ENCODE peak calls at places on chromosomes 2 and 18, in seven cellular contexts. B, A, E, V, Q, P and H are unnamed samples.

GRCh38 chr18:62030091-62030985 is 137.5 kb upstream of the RNF152 start:
- DNase-seq in B (no peak), A (no peak), E (no peak), V (no peak), Q (no peak), P (no peak), H (no peak)

GRCh38 chr2:9112079-9112721 is 94.4 kb upstream of the ASAP2 start:
- DNase-seq in B (no peak), A (no peak), E (no peak), V (peak), Q (peak), P (no peak), H (peak)

GRCh38 chr18:77101410-77102245 is 31.0 kb downstream of the MBP start:
- DNase-seq in B (no peak), A (peak), E (peak), V (peak), Q (peak), P (peak), H (peak)

GRCh38 chr2:215409331-215410127 is 26.3 kb downstream of the FN1 start:
- DNase-seq in B (no peak), A (no peak), E (no peak), V (peak), Q (no peak), P (no peak), H (no peak)

GRCh38 chr2:3612639-3613523 is 18.0 kb downstream of the COLEC11 start:
- DNase-seq in B (no peak), A (no peak), E (no peak), V (no peak), Q (no peak), P (peak), H (no peak)

GRCh38 chr2:239876241-239876947 is 148.7 kb downstream of the NDUFA10 start:
- DNase-seq in B (no peak), A (no peak), E (no peak), V (no peak), Q (no peak), P (peak), H (no peak)

GRCh38 chr2:102093662-102094061 is 48.9 kb upstream of the IL1R1 start:
- DNase-seq in B (no peak), A (no peak), E (no peak), V (no peak), Q (no peak), P (no peak), H (no peak)

GRCh38 chr2:177149155-177149503 is 63.5 kb upstream of the HNRNPA3 start:
- DNase-seq in B (no peak), A (no peak), E (no peak), V (no peak), Q (no peak), P (no peak), H (no peak)

GRCh38 chr2:235505210-235505741 is 11.4 kb downstream of the AGAP1 start:
- DNase-seq in B (no peak), A (no peak), E (peak), V (no peak), Q (no peak), P (no peak), H (no peak)

GRCh38 chr18:12327510-12328178 is 19.6 kb downstream of the TUBB6 start:
- DNase-seq in B (peak), A (peak), E (peak), V (peak), Q (peak), P (peak), H (peak)

GRCh38 chr2:155315768-155316167 is 617.3 kb downstream of the KCNJ3 start:
- DNase-seq in B (no peak), A (no peak), E (no peak), V (no peak), Q (no peak), P (no peak), H (no peak)

GRCh38 chr18:7177131-7177744 is 53.7 kb upstream of the LRRC30 start:
- DNase-seq in B (no peak), A (no peak), E (no peak), V (no peak), Q (peak), P (no peak), H (peak)

GRCh38 chr2:233844064-233844807 is 10.1 kb downstream of the HJURP start:
- DNase-seq in B (no peak), A (no peak), E (no peak), V (no peak), Q (no peak), P (peak), H (no peak)

GRCh38 chr2:197304556-197305011 is 6.0 kb downstream of the ANKRD44 start:
- DNase-seq in B (no peak), A (no peak), E (no peak), V (no peak), Q (no peak), P (no peak), H (no peak)

GRCh38 chr18:31042391-31043181 is at the start of gene DSC3:
- DNase-seq in B (no peak), A (peak), E (peak), V (no peak), Q (no peak), P (peak), H (peak)

GRCh38 chr2:137262600-137262999 is 497.3 kb downstream of the THSD7B start:
- DNase-seq in B (no peak), A (no peak), E (no peak), V (no peak), Q (no peak), P (no peak), H (no peak)

GRCh38 chr18:42072407-42072806 is 117.4 kb downstream of the PIK3C3 start:
- DNase-seq in B (no peak), A (no peak), E (no peak), V (no peak), Q (no peak), P (no peak), H (no peak)

GRCh38 chr2:54122171-54122935 is 6.9 kb downstream of the ACYP2 start:
- DNase-seq in B (no peak), A (no peak), E (no peak), V (no peak), Q (no peak), P (no peak), H (no peak)

GRCh38 chr18:36420826-36421225 is 123.3 kb downstream of the FHOD3 start:
- DNase-seq in B (no peak), A (no peak), E (no peak), V (no peak), Q (no peak), P (no peak), H (no peak)

GRCh38 chr18:68549257-68549871 is 165.5 kb downstream of the TMX3 start:
- DNase-seq in B (no peak), A (no peak), E (no peak), V (no peak), Q (no peak), P (no peak), H (peak)

GRCh38 chr2:234793211-234793610 is 158.6 kb upstream of the SH3BP4 start:
- DNase-seq in B (no peak), A (no peak), E (no peak), V (no peak), Q (no peak), P (no peak), H (no peak)

GRCh38 chr18:58117685-58118403 is 73.8 kb downstream of the NEDD4L start:
- DNase-seq in B (no peak), A (peak), E (peak), V (peak), Q (no peak), P (peak), H (peak)

GRCh38 chr18:902179-902718 is 2.4 kb upstream of the ADCYAP1 start:
- DNase-seq in B (no peak), A (no peak), E (no peak), V (peak), Q (no peak), P (no peak), H (no peak)

GRCh38 chr2:202529389-202529788 is 105.4 kb upstream of the FAM117B start:
- DNase-seq in B (no peak), A (no peak), E (no peak), V (no peak), Q (no peak), P (no peak), H (no peak)

GRCh38 chr2:101972621-101973434 is 18.9 kb upstream of the IL1R2 start:
- DNase-seq in B (no peak), A (no peak), E (no peak), V (no peak), Q (no peak), P (no peak), H (no peak)

GRCh38 chr2:232903989-232904388 is 33.9 kb downstream of the SNORC start:
- DNase-seq in B (no peak), A (no peak), E (no peak), V (no peak), Q (no peak), P (no peak), H (no peak)

DNA sequence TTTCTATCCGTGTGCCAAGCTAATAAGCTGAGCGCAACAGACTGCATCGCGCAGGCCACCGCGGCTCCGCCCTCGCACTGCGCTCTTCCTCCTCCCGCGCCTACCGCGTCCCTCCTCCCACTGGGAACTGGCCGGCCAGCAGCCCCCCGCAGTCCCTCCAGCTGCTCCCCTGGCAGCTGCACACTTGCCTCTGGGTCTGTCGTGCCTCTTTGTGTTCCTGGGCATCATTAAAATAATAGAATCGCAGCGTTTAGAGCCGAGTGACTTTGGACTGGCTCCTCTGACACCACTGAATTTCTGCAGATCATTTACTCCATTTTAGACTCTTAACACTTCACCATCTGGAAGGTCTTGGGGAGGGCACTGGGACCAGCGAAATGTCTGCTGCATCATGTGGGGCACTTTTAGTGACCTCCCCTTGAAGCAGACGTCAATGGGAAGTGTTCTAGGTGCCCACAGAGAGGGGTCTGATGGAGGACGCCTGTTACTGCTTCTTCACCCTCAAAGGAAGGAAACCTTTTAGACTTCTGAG is 20.9 kb upstream of the NAB1 start:
- DNase-seq in B (no peak), A (no peak), E (peak), V (no peak), Q (no peak), P (no peak), H (no peak)
- H3K27ac ChIP-seq in B (no peak), A (peak), E (no peak), V (no peak), Q (peak), P (peak), H (no peak)

GRCh38 chr2:70469435-70469834 is 84.2 kb downstream of the TGFA start:
- DNase-seq in B (no peak), A (no peak), E (no peak), V (no peak), Q (no peak), P (no peak), H (no peak)
- TF ChIP-seq CTCF in B (no peak), A (no peak), E (no peak), V (peak), Q (no peak), P (no peak), H (no peak)

GRCh38 chr2:212995920-212996319 is 155.5 kb downstream of the IKZF2 start:
- DNase-seq in B (no peak), A (no peak), E (no peak), V (no peak), Q (no peak), P (no peak), H (peak)

GRCh38 chr2:213002383-213002782 is 149.0 kb downstream of the IKZF2 start:
- DNase-seq in B (no peak), A (no peak), E (no peak), V (no peak), Q (no peak), P (no peak), H (no peak)

GRCh38 chr2:213001285-213001910 is 150.0 kb downstream of the IKZF2 start:
- DNase-seq in B (no peak), A (no peak), E (no peak), V (no peak), Q (no peak), P (no peak), H (no peak)

GRCh38 chr2:212997526-212998020 is 153.8 kb downstream of the IKZF2 start:
- DNase-seq in B (no peak), A (no peak), E (no peak), V (no peak), Q (no peak), P (no peak), H (no peak)

DNA sequence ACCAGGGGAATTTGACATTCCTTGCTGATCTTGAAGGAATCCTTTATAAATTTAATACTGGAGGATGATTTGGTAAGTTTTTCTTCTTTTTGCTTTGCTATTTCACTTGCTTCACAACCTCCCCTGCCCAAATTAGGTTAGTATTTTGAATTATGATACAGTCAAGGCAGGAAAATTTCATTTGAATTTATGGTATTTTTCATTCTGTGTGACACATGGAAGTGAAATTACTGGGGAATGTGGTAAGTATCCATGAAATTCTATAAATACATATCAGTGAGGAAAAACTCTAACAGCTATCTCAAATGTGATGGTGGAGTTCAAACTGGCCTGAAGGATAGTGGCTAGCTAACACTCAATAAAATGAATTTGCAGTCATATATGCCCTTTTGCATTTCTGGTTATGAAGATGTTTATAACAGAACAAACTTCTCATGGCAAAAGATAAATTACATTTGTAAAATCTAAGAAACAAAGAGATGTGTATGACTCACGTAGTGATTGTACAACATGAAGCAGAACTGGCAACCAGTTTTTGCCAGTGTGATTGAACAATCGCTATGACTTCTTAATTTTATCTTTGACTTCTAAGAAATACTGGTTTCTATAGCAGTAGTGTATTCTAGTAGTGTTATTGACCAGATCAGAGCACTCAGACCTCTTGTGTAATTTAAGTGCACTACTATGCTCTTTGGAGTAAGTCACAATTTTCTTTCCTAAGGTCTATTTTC is 152.6 kb downstream of the IKZF2 start:
- DNase-seq in B (no peak), A (no peak), E (no peak), V (no peak), Q (no peak), P (no peak), H (no peak)
- H3K27ac ChIP-seq in B (no peak), A (no peak), E (no peak), V (no peak), Q (no peak), P (no peak), H (no peak)

DNA sequence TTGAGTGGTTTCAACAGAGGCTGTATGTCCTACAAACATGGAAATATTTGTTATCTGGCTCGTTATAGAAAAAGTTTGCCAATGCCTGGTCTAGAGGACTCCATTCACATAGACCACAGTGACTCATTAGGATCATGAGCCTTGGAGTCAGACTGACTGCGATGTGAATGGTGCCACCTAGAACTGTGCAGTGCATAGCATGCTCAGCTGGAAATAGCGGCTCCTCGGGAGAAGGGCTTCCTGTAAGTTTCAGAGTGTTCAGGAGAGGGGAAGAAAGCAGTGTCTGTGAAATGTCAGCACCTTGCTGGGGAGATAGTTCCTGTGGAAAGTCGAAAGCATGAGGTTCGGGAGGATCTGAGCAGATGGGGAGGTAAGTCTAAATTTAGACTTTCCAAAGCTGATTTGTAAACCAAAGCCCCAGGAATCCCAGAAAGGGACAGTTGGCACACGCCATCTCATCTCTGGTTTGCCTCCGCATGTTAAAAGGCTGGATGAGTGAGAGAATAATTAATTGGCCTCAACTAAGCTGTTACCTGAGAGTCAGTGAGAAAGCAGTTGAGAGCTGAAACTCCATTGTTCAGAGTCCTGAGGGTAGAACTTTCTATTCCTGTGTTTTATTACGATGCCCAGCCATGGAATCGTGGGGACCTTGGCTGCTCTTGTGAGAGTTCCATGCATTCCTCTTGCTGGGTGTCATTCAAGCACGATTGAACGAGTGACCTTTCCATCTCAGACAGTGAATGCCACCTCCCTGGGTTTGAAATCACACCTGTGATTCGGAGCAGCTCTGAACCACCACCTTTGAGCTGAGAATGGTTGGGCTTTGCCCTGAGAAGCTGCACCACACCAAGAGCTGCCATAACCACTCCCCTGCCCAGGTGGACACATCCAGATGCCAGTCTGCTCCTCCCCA is 99.5 kb downstream of the MAPK4 start:
- DNase-seq in B (no peak), A (no peak), E (no peak), V (peak), Q (no peak), P (no peak), H (peak)
- TF ChIP-seq CTCF in B (no peak), A (no peak), E (no peak), V (peak), Q (peak), P (no peak), H (peak)

GRCh38 chr2:229173810-229174359 is 97.2 kb downstream of the PID1 start:
- DNase-seq in B (no peak), A (no peak), E (no peak), V (no peak), Q (no peak), P (no peak), H (no peak)
- H3K27ac ChIP-seq in B (no peak), A (no peak), E (no peak), V (no peak), Q (no peak), P (no peak), H (no peak)

GRCh38 chr2:85326406-85326945 is 1.3 kb downstream of the TGOLN2 start:
- DNase-seq in B (peak), A (no peak), E (no peak), V (no peak), Q (no peak), P (no peak), H (peak)

GRCh38 chr2:85329181-85329651 is 1.4 kb upstream of the TGOLN2 start:
- DNase-seq in B (no peak), A (no peak), E (no peak), V (no peak), Q (no peak), P (no peak), H (no peak)

GRCh38 chr2:85326946-85327756 is 638 bp downstream of the TGOLN2 start:
- DNase-seq in B (peak), A (peak), E (peak), V (no peak), Q (peak), P (peak), H (peak)

GRCh38 chr2:85325466-85325811 is 2.4 kb downstream of the TGOLN2 start:
- DNase-seq in B (no peak), A (no peak), E (no peak), V (no peak), Q (no peak), P (no peak), H (no peak)

GRCh38 chr2:85327757-85328617 is at the start of gene TGOLN2:
- DNase-seq in B (peak), A (peak), E (peak), V (peak), Q (peak), P (peak), H (peak)
- TF ChIP-seq CTCF in B (no peak), A (no peak), E (no peak), V (no peak), Q (no peak), P (no peak), H (no peak)